ENCODE peak calls at places on chromosomes 6 and 20, in nine cellular contexts. G is SJSA1; A is upper lobe of right lung; U is pancreas; Q is neuronal stem cell; T is right cardiac atrium; L is RWPE1; M is mesendoderm; D is CD4-positive, alpha-beta T cell. X is an unnamed sample.

GRCh38 chr20:45576995-45577394 is 2.1 kb downstream of the WFDC8 start:
- DNase-seq in M (peak), T (no peak), Q (no peak), A (no peak), U (no peak), G (peak), L (no peak), D (no peak), X (no peak)

GRCh38 chr6:126017668-126018067 is 31.3 kb downstream of the TRMT11 start:
- DNase-seq in M (no peak), G (no peak), Q (no peak), D (no peak), A (no peak), T (no peak), U (no peak), L (no peak), X (no peak)

GRCh38 chr6:89413006-89413400 is 930 bp upstream of the RRAGD start:
- DNase-seq in L (no peak), T (no peak), U (peak), M (no peak), G (no peak), D (no peak), Q (no peak), A (no peak), X (peak)

GRCh38 chr6:77457720-77458349 is 5.5 kb downstream of the HTR1B start:
- DNase-seq in Q (peak), M (peak), T (peak), L (peak), U (peak), D (no peak), G (peak), A (no peak), X (no peak)

GRCh38 chr6:131819507-131820228 is 11.8 kb downstream of the ENPP1 start:
- DNase-seq in Q (no peak), U (peak), A (no peak), D (no peak), G (no peak), T (no peak), M (no peak), L (no peak), X (no peak)

GRCh38 chr6:54315692-54316091 is 7.5 kb downstream of the TINAG start:
- DNase-seq in D (no peak), T (no peak), A (no peak), M (no peak), Q (no peak), U (no peak), G (no peak), L (no peak), X (no peak)

GRCh38 chr6:105794870-105795269 is 291.3 kb upstream of the PRDM1 start:
- DNase-seq in G (no peak), T (no peak), U (no peak), D (no peak), L (no peak), M (no peak), A (no peak), Q (no peak), X (no peak)

GRCh38 chr20:63044605-63045004 is 37.8 kb upstream of the BHLHE23 start:
- DNase-seq in L (no peak), M (no peak), G (no peak), Q (no peak), T (no peak), A (no peak), U (no peak), D (no peak), X (peak)

GRCh38 chr6:168690271-168690670 is 249.3 kb downstream of the SMOC2 start:
- DNase-seq in M (no peak), Q (no peak), U (no peak), L (no peak), D (no peak), T (no peak), G (no peak), A (no peak), X (no peak)

GRCh38 chr20:58542411-58543095 is 27.4 kb upstream of the APCDD1L start:
- DNase-seq in U (no peak), D (no peak), M (no peak), Q (no peak), G (no peak), A (no peak), T (no peak), L (peak), X (no peak)

GRCh38 chr6:10759884-10760329 is 12.3 kb downstream of the TMEM14B start:
- DNase-seq in D (no peak), Q (no peak), G (peak), L (peak), A (no peak), U (peak), T (peak), M (no peak), X (peak)

GRCh38 chr6:152404936-152405595 is 232.1 kb downstream of the SYNE1 start:
- DNase-seq in U (no peak), G (no peak), T (no peak), Q (no peak), A (no peak), M (no peak), D (no peak), L (no peak), X (no peak)

GRCh38 chr20:62795023-62795761 is 1.1 kb upstream of the MRGBP start:
- DNase-seq in M (peak), D (peak), Q (peak), U (no peak), L (peak), A (peak), G (peak), T (peak), X (no peak)

GRCh38 chr6:87281426-87281825 is 41.0 kb upstream of the SMIM8 start:
- DNase-seq in U (no peak), A (no peak), G (no peak), M (no peak), Q (no peak), D (no peak), L (no peak), T (no peak), X (no peak)

GRCh38 chr20:17427646-17428045 is 103.5 kb downstream of the BFSP1 start:
- DNase-seq in D (no peak), M (no peak), Q (no peak), A (no peak), L (peak), U (no peak), T (no peak), G (no peak), X (no peak)

GRCh38 chr6:144331610-144332009 is 46.5 kb downstream of the UTRN start:
- DNase-seq in L (no peak), D (no peak), G (no peak), M (peak), Q (no peak), A (no peak), U (no peak), T (no peak), X (no peak)

GRCh38 chr6:150391890-150392289 is 23.1 kb downstream of the IYD start:
- DNase-seq in M (no peak), A (no peak), T (no peak), G (no peak), U (no peak), D (no peak), L (no peak), Q (no peak), X (peak)

GRCh38 chr6:30942338-30943060 is 1.7 kb downstream of the MUCL3 start:
- DNase-seq in A (peak), Q (peak), U (peak), M (peak), T (peak), L (peak), G (peak), D (no peak), X (peak)

GRCh38 chr6:132683543-132683942 is 24.6 kb upstream of the TAAR1 start:
- DNase-seq in A (no peak), G (no peak), U (no peak), M (peak), Q (no peak), T (no peak), D (no peak), L (peak), X (no peak)

GRCh38 chr20:24960861-24961260 is 11.8 kb downstream of the CST7 start:
- DNase-seq in G (no peak), L (no peak), D (no peak), A (no peak), M (peak), T (no peak), Q (no peak), U (no peak), X (no peak)

DNA sequence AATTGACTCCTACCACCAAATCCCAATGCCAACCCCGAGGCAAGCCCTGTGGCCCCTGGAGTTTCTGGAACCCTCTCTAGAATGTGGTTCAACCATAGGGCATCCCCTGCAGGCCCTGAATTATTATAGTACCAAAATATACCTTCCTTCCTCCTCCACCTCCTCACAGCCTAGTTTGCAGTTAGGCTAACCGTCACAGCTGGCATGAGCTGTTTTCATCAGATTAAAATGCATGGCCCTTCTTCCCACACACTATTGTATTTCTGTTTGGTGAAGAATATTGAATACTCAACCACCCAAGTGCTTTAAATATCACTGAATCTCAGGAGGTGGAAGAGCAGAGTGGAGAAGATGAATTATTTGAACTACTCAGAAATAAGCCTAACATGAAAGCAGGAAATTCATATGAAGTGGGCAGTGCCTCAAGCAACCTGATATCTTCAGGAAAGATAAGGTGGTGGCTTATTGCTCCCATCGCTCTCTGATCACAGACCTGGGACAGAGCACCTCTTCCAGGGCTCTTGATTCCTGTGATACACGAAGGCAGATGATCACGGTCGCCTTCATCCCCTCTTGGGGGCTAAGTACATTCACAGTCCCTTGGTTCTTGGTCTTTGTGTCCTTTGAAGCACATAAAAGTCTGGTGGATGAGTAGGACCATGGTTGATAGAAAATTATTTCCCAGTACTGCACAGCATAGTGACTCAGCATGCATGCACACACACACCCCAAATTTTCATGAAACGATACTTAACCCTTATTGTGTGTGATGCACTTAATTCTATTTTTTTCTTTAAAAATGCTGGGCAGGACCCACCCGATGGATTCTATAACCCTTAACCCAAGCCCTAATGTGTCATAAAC is 90.9 kb downstream of the PSMG4 start:
- DNase-seq in U (no peak), M (no peak), T (no peak), D (no peak), G (no peak), L (no peak), A (no peak), Q (no peak), X (no peak)
- H3K27ac ChIP-seq in U (no peak), M (no peak), T (no peak), D (no peak), G (no peak), L (no peak), A (no peak), Q (no peak), X (no peak)

DNA sequence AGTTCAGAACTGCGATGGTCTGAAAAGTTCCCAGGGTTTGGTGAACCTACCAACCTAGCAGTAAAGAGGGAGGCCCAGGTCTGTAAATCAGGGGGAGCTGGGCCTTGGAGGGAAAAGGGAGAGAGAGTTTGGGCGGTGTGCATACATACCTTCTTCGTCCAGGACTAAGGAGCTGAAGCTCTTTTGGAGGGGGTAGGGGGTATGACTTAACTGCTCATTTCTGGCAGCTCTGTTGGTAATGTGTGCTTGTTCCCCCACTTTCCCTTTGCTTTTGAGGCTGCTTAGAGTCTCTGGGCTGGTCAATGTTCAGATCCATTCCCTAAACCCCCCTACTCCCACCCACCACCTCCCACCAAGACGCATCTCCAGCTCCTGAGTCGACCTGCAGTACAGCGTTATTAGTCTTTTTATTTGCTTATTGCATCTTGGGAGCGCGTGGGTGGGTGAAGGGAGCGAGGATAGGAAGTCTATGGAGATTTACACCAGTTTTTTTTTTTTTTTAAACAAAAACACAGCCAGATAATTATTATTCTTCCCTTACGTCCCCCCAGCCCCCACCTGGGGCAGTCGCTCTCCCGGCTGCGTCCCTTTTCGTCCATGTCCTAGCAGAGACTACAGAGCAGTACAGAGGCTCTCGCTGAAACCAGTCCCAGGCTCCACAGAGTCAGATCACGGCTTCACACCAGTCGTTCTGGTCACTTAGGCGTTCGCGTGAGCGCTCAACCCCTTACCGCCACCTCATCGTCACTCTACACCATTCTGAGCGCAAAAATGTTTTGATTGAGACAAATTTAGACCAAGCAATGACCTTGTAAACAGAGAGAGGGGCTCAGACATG is 894 bp upstream of the PRRT1 start:
- DNase-seq in U (no peak), M (no peak), Q (no peak), D (no peak), L (no peak), G (no peak), A (no peak), T (no peak), X (no peak)
- H3K27ac ChIP-seq in U (no peak), M (peak), Q (peak), D (no peak), L (peak), G (peak), A (peak), T (peak), X (peak)

GRCh38 chr6:43899830-43900229 is 129.8 kb downstream of the VEGFA start:
- DNase-seq in D (no peak), L (no peak), T (no peak), U (no peak), M (no peak), Q (no peak), A (no peak), G (no peak), X (no peak)

GRCh38 chr6:43901330-43902230 is 131.6 kb downstream of the VEGFA start:
- DNase-seq in A (no peak), D (no peak), U (no peak), L (no peak), M (no peak), G (no peak), Q (no peak), T (no peak), X (no peak)

GRCh38 chr6:43898358-43899131 is 128.5 kb downstream of the VEGFA start:
- DNase-seq in D (no peak), A (no peak), G (no peak), L (no peak), U (no peak), T (no peak), Q (no peak), M (no peak), X (no peak)

GRCh38 chr6:43897571-43898302 is 127.7 kb downstream of the VEGFA start:
- DNase-seq in M (no peak), Q (no peak), L (no peak), T (no peak), D (no peak), G (no peak), U (no peak), A (no peak), X (peak)

DNA sequence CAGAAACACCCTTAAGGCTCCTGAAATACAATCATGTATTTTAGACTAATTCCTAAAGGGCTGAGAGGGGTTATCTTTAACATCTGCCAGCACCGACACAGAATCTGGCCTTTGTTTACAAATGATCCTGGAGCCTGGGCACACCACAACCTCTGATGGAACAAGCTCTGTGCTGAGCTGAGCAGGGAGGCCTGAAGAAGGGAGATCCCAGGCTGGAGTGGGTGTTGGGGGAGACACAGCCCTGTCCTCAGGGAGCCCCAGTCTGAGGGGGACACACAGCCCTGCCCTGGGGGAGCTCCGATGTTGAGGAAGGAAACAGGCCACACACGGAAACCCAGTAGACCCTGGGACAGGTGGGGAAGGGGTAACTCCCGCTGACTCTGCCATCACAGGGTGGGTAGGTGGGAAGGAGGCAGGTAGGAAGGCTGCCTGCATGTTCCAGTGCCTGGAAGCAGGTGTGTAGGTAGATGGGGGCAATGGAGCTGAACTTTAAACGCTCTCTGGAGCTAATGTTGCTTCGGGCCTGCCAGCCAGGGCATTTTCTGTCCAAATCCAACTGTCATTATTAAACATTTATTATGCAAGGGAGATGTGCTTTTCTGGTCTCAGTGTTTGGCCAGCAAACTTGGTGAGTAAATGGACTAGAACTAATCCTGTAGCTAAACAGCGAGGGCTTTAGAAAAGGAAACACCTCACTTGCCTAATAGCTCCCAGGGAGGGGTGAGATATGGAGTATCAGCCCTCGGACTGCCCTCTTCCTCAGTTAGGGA is 130.7 kb downstream of the VEGFA start:
- DNase-seq in T (no peak), M (no peak), G (no peak), Q (no peak), D (no peak), L (no peak), A (no peak), U (no peak), X (peak)
- H3K27ac ChIP-seq in T (peak), M (no peak), G (no peak), Q (no peak), D (no peak), L (no peak), A (no peak), U (no peak), X (peak)

GRCh38 chr20:32465092-32465900 is 107.2 kb downstream of the ASXL1 start:
- DNase-seq in L (no peak), U (peak), A (peak), G (peak), D (no peak), T (peak), Q (no peak), M (no peak), X (peak)

GRCh38 chr20:32468313-32468640 is 110.1 kb downstream of the ASXL1 start:
- DNase-seq in D (no peak), T (no peak), M (no peak), L (no peak), U (no peak), A (no peak), G (no peak), Q (no peak), X (peak)

GRCh38 chr20:32468860-32469259 is 110.7 kb downstream of the ASXL1 start:
- DNase-seq in A (no peak), L (no peak), D (no peak), Q (no peak), U (no peak), G (no peak), M (no peak), T (no peak), X (no peak)

GRCh38 chr20:32467506-32468312 is 109.6 kb downstream of the ASXL1 start:
- DNase-seq in G (no peak), Q (no peak), L (no peak), D (no peak), A (no peak), U (no peak), M (no peak), T (no peak), X (peak)

DNA sequence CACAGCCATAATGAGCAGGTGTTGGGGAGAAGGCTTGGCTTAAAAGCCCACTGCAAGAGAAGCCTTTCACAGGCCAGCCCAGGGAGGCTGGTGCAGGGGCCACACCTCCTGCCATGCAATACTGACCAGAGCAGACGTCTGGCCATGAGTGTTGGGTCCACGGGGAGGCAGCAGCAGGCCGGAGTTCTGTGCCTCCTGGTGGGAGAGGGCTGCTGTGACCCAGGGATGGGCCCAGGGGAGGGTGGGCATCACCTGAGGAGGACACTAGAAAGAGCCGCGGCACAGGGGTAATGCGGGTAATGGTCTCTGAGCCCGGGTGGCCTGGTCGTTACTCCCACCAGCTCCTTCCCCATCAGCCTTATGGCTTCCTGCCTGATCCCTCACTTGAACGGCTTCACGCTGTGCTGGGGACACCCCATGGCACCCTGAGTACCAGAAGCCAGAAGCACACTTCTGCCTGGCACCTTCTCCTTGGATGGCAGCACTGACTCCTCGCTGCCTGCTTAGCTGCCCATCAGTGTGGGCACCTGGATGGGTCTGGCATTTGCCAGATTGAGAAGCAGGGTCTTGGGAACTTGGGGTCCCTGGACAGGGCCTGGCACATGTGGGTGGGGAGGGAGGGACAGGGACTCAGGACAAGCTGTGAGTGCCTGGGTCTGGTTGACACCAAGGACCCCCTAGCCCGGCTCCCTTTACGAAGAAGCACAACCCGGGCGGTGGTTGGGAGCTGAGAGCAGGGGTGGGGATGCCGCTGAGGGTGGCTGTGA is 108.8 kb downstream of the ASXL1 start:
- DNase-seq in D (no peak), T (peak), Q (no peak), G (no peak), M (no peak), A (no peak), L (no peak), U (no peak), X (peak)
- H3K27ac ChIP-seq in D (peak), T (no peak), Q (no peak), G (peak), M (no peak), A (peak), L (peak), U (peak), X (peak)

X was measured in right lobe of liver.